ENCODE peak calls at places on chromosomes 7 and 10, in seven cellular contexts. J, O, A, C, G, S and K are unnamed samples.

GRCh38 chr10:93417264-93417663 is 64.9 kb downstream of the MYOF start:
- DNase-seq in S (no peak), O (no peak), A (no peak), G (peak; percentile 73), C (no peak), J (no peak), K (peak; percentile 47)

GRCh38 chr7:102473271-102473991 is 5.3 kb downstream of the POLR2J start:
- DNase-seq in O (no peak), C (no peak), S (no peak), G (peak; percentile 3), J (no peak), A (no peak), K (peak; percentile 37)

GRCh38 chr10:112771733-112772132 is 178.3 kb upstream of the TCF7L2 start:
- DNase-seq in G (no peak), O (no peak), S (no peak), C (no peak), J (no peak), A (no peak), K (no peak)

GRCh38 chr10:42963302-42963701 is 113.6 kb upstream of the RET start:
- DNase-seq in G (peak; percentile 5), S (no peak), O (no peak), C (no peak), A (peak; percentile 34), J (no peak), K (no peak)

GRCh38 chr10:13858709-13859108 is 271.9 kb downstream of the PRPF18 start:
- DNase-seq in C (no peak), A (no peak), O (no peak), G (no peak), J (no peak), S (no peak), K (no peak)

GRCh38 chr7:76125560-76125959 is 76.1 kb upstream of the SRRM3 start:
- DNase-seq in G (no peak), S (no peak), J (peak; percentile 25), A (no peak), C (no peak), O (no peak), K (no peak)

GRCh38 chr7:50778189-50778588 is 4.5 kb downstream of the GRB10 start:
- DNase-seq in C (no peak), G (no peak), O (no peak), J (no peak), A (no peak), S (no peak), K (no peak)

GRCh38 chr7:5997210-5997808 is 11.5 kb downstream of the PMS2 start:
- DNase-seq in O (peak; percentile 77), C (peak; percentile 82), S (peak; percentile 79), G (peak; percentile 24), A (peak; percentile 67), J (peak; percentile 69), K (peak; percentile 61)

GRCh38 chr10:14039968-14040668 is 290.6 kb downstream of the FRMD4A start:
- DNase-seq in A (no peak), C (peak; percentile 81), J (peak; percentile 80), S (peak; percentile 92), G (no peak), O (peak; percentile 88), K (no peak)

GRCh38 chr10:98460837-98461499 is 14.2 kb upstream of the HPS1 start:
- DNase-seq in A (no peak), J (peak; percentile 96), S (peak; percentile 93), G (peak; percentile 54), C (peak; percentile 94), O (peak; percentile 94), K (no peak)

GRCh38 chr7:98266840-98267239 is 14.6 kb upstream of the BRI3 start:
- DNase-seq in A (no peak), S (peak; percentile 46), G (no peak), C (peak; percentile 50), O (peak; percentile 52), J (no peak), K (no peak)

GRCh38 chr10:131803863-131804425 is 96.9 kb upstream of the PPP2R2D start:
- DNase-seq in G (no peak), O (no peak), S (no peak), J (no peak), A (no peak), C (no peak), K (peak; percentile 32)

GRCh38 chr7:138848056-138848975 is 50.3 kb upstream of the ATP6V0A4 start:
- DNase-seq in C (no peak), A (no peak), O (peak; percentile 16), S (no peak), G (no peak), J (peak; percentile 57), K (no peak)

GRCh38 chr7:27180431-27181175 is 4.4 kb downstream of the HOXA11 start:
- DNase-seq in J (no peak), O (no peak), G (no peak), C (no peak), S (no peak), A (no peak), K (peak; percentile 41)

GRCh38 chr10:113225903-113226302 is 275.9 kb downstream of the TCF7L2 start:
- DNase-seq in A (no peak), C (no peak), O (no peak), J (no peak), S (no peak), G (no peak), K (peak; percentile 21)

GRCh38 chr7:27169658-27170493 is 4.2 kb downstream of the HOXA10 start:
- DNase-seq in G (no peak), S (no peak), C (no peak), A (peak; percentile 82), J (no peak), O (no peak), K (peak; percentile 83)

GRCh38 chr7:43929529-43930457 is 3.6 kb downstream of the UBE2D4 start:
- DNase-seq in C (no peak), J (no peak), O (no peak), G (no peak), S (no peak), A (no peak), K (peak; percentile 26)

GRCh38 chr7:153446490-153446889 is 605.7 kb upstream of the DPP6 start:
- DNase-seq in J (no peak), C (no peak), A (no peak), G (no peak), S (no peak), O (no peak), K (no peak)

GRCh38 chr7:111485981-111486380 is 76.3 kb downstream of the IMMP2L start:
- DNase-seq in J (no peak), S (no peak), A (no peak), C (no peak), G (no peak), O (no peak), K (no peak)

GRCh38 chr10:97854735-97855134 is 5.1 kb downstream of the GOLGA7B start:
- DNase-seq in A (no peak), O (no peak), C (no peak), J (no peak), G (no peak), S (no peak), K (no peak)

GRCh38 chr7:5629941-5630340 is 151.5 kb downstream of the RNF216 start:
- DNase-seq in A (no peak), S (peak; percentile 47), G (no peak), O (peak; percentile 57), C (peak; percentile 86), J (peak; percentile 74), K (peak; percentile 67)

GRCh38 chr7:70432567-70433001 is 699.4 kb upstream of the GALNT17 start:
- DNase-seq in C (no peak), S (no peak), A (no peak), J (no peak), O (no peak), G (no peak), K (no peak)

GRCh38 chr10:43272030-43272429 is 5.2 kb upstream of the RASGEF1A start:
- DNase-seq in C (no peak), O (no peak), S (no peak), G (no peak), A (no peak), J (no peak), K (no peak)

GRCh38 chr7:74502216-74502891 is 48.6 kb downstream of the GTF2IRD1 start:
- DNase-seq in A (no peak), J (no peak), G (peak; percentile 47), C (no peak), O (no peak), S (no peak), K (no peak)

GRCh38 chr7:132312531-132313070 is 263.7 kb downstream of the PLXNA4 start:
- DNase-seq in J (no peak), A (no peak), G (no peak), O (no peak), C (no peak), S (no peak), K (no peak)

GRCh38 chr10:79285315-79286185 is 61.7 kb upstream of the PPIF start:
- DNase-seq in S (no peak), O (no peak), J (no peak), C (no peak), A (no peak), G (no peak), K (no peak)

GRCh38 chr7:100887955-100888481 is 1.5 kb downstream of the UFSP1 start:
- DNase-seq in J (no peak), O (no peak), A (no peak), C (no peak), G (no peak), S (no peak), K (no peak)

GRCh38 chr7:25820432-25821040 is 331.5 kb upstream of the NFE2L3 start:
- DNase-seq in J (no peak), S (no peak), C (peak; percentile 26), A (peak; percentile 64), G (no peak), O (no peak), K (peak; percentile 72)

GRCh38 chr10:6200588-6201510 is 1.9 kb upstream of the PFKFB3 start:
- DNase-seq in J (peak; percentile 35), S (no peak), C (peak; percentile 39), A (peak; percentile 55), G (peak; percentile 37), O (no peak), K (peak; percentile 69)

GRCh38 chr10:131453772-131454634 is 142.5 kb upstream of the TCERG1L start:
- DNase-seq in A (peak; percentile 84), G (peak; percentile 36), J (no peak), C (peak; percentile 14), O (peak; percentile 15), S (peak; percentile 62), K (peak; percentile 98)

GRCh38 chr10:26566525-26567348 is 128.6 kb downstream of the APBB1IP start:
- DNase-seq in G (no peak), J (no peak), C (no peak), S (peak; percentile 2), A (peak; percentile 84), O (no peak), K (peak; percentile 85)
- H3K4me3 ChIP-seq in G (peak overlapping the region; percentile 41), J (no peak overlapping the region), C (peak overlapping the region; percentile 15), S (peak overlapping the region; percentile 45), A (peak overlapping the region; percentile 59), O (peak overlapping the region; percentile 33), K (peak overlapping the region; percentile 70)

GRCh38 chr10:128497660-128498377 is 371.6 kb upstream of the MKI67 start:
- DNase-seq in A (no peak), S (no peak), C (no peak), G (no peak), O (no peak), J (no peak), K (no peak)
- H3K4me3 ChIP-seq in A (no peak overlapping the region), S (no peak overlapping the region), C (no peak overlapping the region), G (no peak overlapping the region), O (no peak overlapping the region), J (no peak overlapping the region), K (no peak overlapping the region)

GRCh38 chr7:108572487-108572886 is 2.8 kb downstream of the DNAJB9 start:
- DNase-seq in J (no peak), O (no peak), S (no peak), G (no peak), A (no peak), C (no peak), K (no peak)
- H3K4me3 ChIP-seq in J (no peak overlapping the region), O (no peak overlapping the region), S (no peak overlapping the region), G (no peak overlapping the region), A (no peak overlapping the region), C (no peak overlapping the region), K (peak overlapping the region; percentile 27)

GRCh38 chr10:50740351-50740688 is 584 bp downstream of the ASAH2B start:
- DNase-seq in S (peak; percentile 69), A (no peak), O (peak; percentile 74), J (peak; percentile 82), G (peak; percentile 17), C (peak; percentile 78), K (no peak)
- H3K4me3 ChIP-seq in S (peak overlapping the region; percentile 74), A (peak overlapping the region; percentile 83), O (peak overlapping the region; percentile 74), J (peak overlapping the region; percentile 82), G (peak overlapping the region; percentile 80), C (peak overlapping the region; percentile 81), K (peak overlapping the region; percentile 94)